ENCODE peak calls at places on chromosomes 16 and 17, in six cellular contexts. V is H4; Q is stimulated activated CD8-positive, alpha-beta memory T cell treated with anti-CD3 and anti-CD28 coated beads, Interleukin-15, amount 100 ng/mL, for 1 hour; J is activated T-cell treated with anti-CD3 and anti-CD28 coated beads for 24 hours; T is MG63; F is NCI-H82. U is an unnamed sample.
A peak's percentile ranks its signal among the peaks of the same experiment; 100 is the strongest.

GRCh38 chr16:85522842-85523601 is 90.1 kb upstream of the GSE1 start:
- DNase-seq in V (peak; percentile 89), Q (no peak), J (no peak), T (peak; percentile 80), F (peak; percentile 95), U (peak; percentile 84)

GRCh38 chr17:73874008-73874407 is 229.8 kb upstream of the SDK2 start:
- DNase-seq in V (no peak), Q (no peak), J (no peak), T (no peak), F (no peak), U (no peak)

GRCh38 chr16:82192665-82193064 is 22.6 kb upstream of the MPHOSPH6 start:
- DNase-seq in V (peak; percentile 14), Q (no peak), J (peak; percentile 14), T (peak; percentile 4), F (no peak), U (no peak)

GRCh38 chr17:57971572-57971971 is 16.4 kb upstream of the CUEDC1 start:
- DNase-seq in V (no peak), Q (no peak), J (no peak), T (no peak), F (peak; percentile 85), U (no peak)

GRCh38 chr17:80159984-80160383 is 9.8 kb upstream of the CARD14 start:
- DNase-seq in V (no peak), Q (no peak), J (no peak), T (no peak), F (no peak), U (no peak)

GRCh38 chr16:19655242-19655777 is 62.7 kb downstream of the KNOP1 start:
- DNase-seq in V (no peak), Q (no peak), J (no peak), T (no peak), F (no peak), U (peak; percentile 31)

GRCh38 chr17:46167267-46167666 is 26.0 kb downstream of the KANSL1 start:
- DNase-seq in V (no peak), Q (no peak), J (no peak), T (no peak), F (no peak), U (no peak)

GRCh38 chr16:58249388-58249779 is 45.4 kb downstream of the PRSS54 start:
- DNase-seq in V (no peak), Q (no peak), J (no peak), T (no peak), F (no peak), U (no peak)

GRCh38 chr17:78263063-78263735 is 31.8 kb downstream of the TMEM235 start:
- DNase-seq in V (no peak), Q (no peak), J (no peak), T (no peak), F (no peak), U (no peak)

GRCh38 chr17:16418684-16419066 is 3.3 kb downstream of the TRPV2 start:
- DNase-seq in V (no peak), Q (no peak), J (no peak), T (no peak), F (no peak), U (no peak)

GRCh38 chr16:14202697-14203096 is 131.6 kb downstream of the MRTFB start:
- DNase-seq in V (no peak), Q (no peak), J (no peak), T (no peak), F (peak; percentile 63), U (peak; percentile 97)

GRCh38 chr17:57899822-57900221 is 50.0 kb upstream of the MRPS23 start:
- DNase-seq in V (peak; percentile 7), Q (no peak), J (no peak), T (peak; percentile 39), F (peak; percentile 48), U (peak; percentile 49)

GRCh38 chr16:73166394-73166971 is 118.6 kb upstream of the ZFHX3 start:
- DNase-seq in V (no peak), Q (no peak), J (no peak), T (no peak), F (no peak), U (no peak)

GRCh38 chr17:80632046-80632581 is 87.5 kb downstream of the RPTOR start:
- DNase-seq in V (no peak), Q (no peak), J (no peak), T (no peak), F (no peak), U (no peak)

GRCh38 chr17:42526031-42526444 is 10.0 kb upstream of the NAGLU start:
- DNase-seq in V (no peak), Q (no peak), J (no peak), T (peak; percentile 72), F (no peak), U (no peak)

GRCh38 chr16:7140899-7141298 is 191.7 kb upstream of the RBFOX1 start:
- DNase-seq in V (peak; percentile 51), Q (no peak), J (no peak), T (no peak), F (no peak), U (no peak)

GRCh38 chr17:40301315-40301714 is 7.7 kb upstream of the RARA start:
- DNase-seq in V (no peak), Q (no peak), J (no peak), T (no peak), F (peak; percentile 47), U (no peak)

GRCh38 chr16:89383095-89384003 is 107.0 kb downstream of the ANKRD11 start:
- DNase-seq in V (no peak), Q (no peak), J (no peak), T (peak; percentile 36), F (peak; percentile 42), U (no peak)

GRCh38 chr17:50904522-50905459 is 38.6 kb upstream of the TOB1 start:
- DNase-seq in V (no peak), Q (no peak), J (no peak), T (peak; percentile 44), F (peak; percentile 80), U (peak; percentile 74)

GRCh38 chr17:56169621-56170020 is 16.3 kb downstream of the ANKFN1 start:
- DNase-seq in V (no peak), Q (no peak), J (no peak), T (no peak), F (no peak), U (no peak)

GRCh38 chr17:72145972-72146755 is 25.3 kb downstream of the SOX9 start:
- DNase-seq in V (no peak), Q (no peak), J (no peak), T (peak; percentile 57), F (no peak), U (no peak)

GRCh38 chr17:7405413-7405881 is 1.6 kb upstream of the TMEM256 start:
- DNase-seq in V (no peak), Q (no peak), J (no peak), T (no peak), F (peak; percentile 60), U (no peak)

GRCh38 chr17:45578516-45579455 is 88.3 kb upstream of the PLEKHM1 start:
- DNase-seq in V (no peak), Q (no peak), J (no peak), T (no peak), F (no peak), U (no peak)

GRCh38 chr17:82687375-82687861 is 11.1 kb downstream of the RAB40B start:
- DNase-seq in V (no peak), Q (no peak), J (no peak), T (no peak), F (no peak), U (no peak)

GRCh38 chr17:32019228-32019627 is 12.0 kb downstream of the LRRC37B start:
- DNase-seq in V (no peak), Q (no peak), J (no peak), T (no peak), F (no peak), U (no peak)

GRCh38 chr17:19904412-19904811 is 36.7 kb upstream of the ULK2 start:
- DNase-seq in V (no peak), Q (no peak), J (no peak), T (no peak), F (no peak), U (no peak)

GRCh38 chr17:49873466-49873865 is 25.6 kb upstream of the TAC4 start:
- DNase-seq in V (no peak), Q (no peak), J (no peak), T (no peak), F (no peak), U (peak; percentile 71)

GRCh38 chr17:81340606-81341346 is 45.7 kb upstream of the SLC38A10 start:
- DNase-seq in V (no peak), Q (no peak), J (no peak), T (no peak), F (no peak), U (no peak)

GRCh38 chr16:70592106-70592571 is 54.2 kb upstream of the IL34 start:
- DNase-seq in V (no peak), Q (no peak), J (no peak), T (peak; percentile 54), F (no peak), U (no peak)

GRCh38 chr17:5078106-5079028 is at the start of gene ZFP3:
- DNase-seq in V (no peak), Q (peak; percentile 44), J (peak; percentile 72), T (peak; percentile 48), F (peak; percentile 96), U (peak; percentile 10)

GRCh38 chr17:77285594-77286390 is 145.0 kb downstream of the SEC14L1 start:
- DNase-seq in V (peak; percentile 81), Q (no peak), J (no peak), T (peak; percentile 97), F (no peak), U (peak; percentile 31)

GRCh38 chr16:1958715-1959268 is 546 bp upstream of the NDUFB10 start:
- DNase-seq in V (no peak), Q (no peak), J (no peak), T (no peak), F (no peak), U (no peak)

GRCh38 chr17:76314392-76315227 is 6.5 kb upstream of the QRICH2 start:
- DNase-seq in V (no peak), Q (no peak), J (no peak), T (no peak), F (no peak), U (no peak)

U was measured in DMS153.